ENCODE peak calls at places on chromosomes 11 and 22, in eight cellular contexts. S is COR-L47, K is mucosa of descending colon, X is adrenal gland, V is Right ventricle myocardium superior, O is A549, G is H9, Q is NCI-H526. U is an unnamed sample.

GRCh38 chr11:41947392-41947791 is 487.9 kb upstream of the LRRC4C start:
- DNase-seq in S (no peak), Q (no peak), K (no peak), V (no peak), G (no peak), O (no peak), X (no peak), U (no peak)

GRCh38 chr11:71188886-71189767 is 63.2 kb downstream of the SHANK2 start:
- DNase-seq in G (no peak), O (no peak), K (no peak), S (no peak), V (no peak), X (no peak), Q (no peak), U (peak; percentile 44)

GRCh38 chr11:46392421-46393230 is 1.1 kb upstream of the CHRM4 start:
- DNase-seq in V (peak; percentile 91), K (peak; percentile 92), S (no peak), O (peak; percentile 87), X (peak; percentile 91), G (peak; percentile 92), Q (peak; percentile 75), U (peak; percentile 96)

GRCh38 chr11:10076458-10077141 is 217.4 kb downstream of the SBF2 start:
- DNase-seq in S (no peak), X (peak; percentile 42), K (peak; percentile 36), O (peak; percentile 10), G (peak; percentile 77), V (peak; percentile 86), Q (peak; percentile 50), U (peak; percentile 81)

GRCh38 chr11:17446482-17446881 is 30.2 kb downstream of the ABCC8 start:
- DNase-seq in Q (no peak), V (no peak), S (no peak), X (no peak), K (no peak), G (no peak), O (no peak), U (no peak)

GRCh38 chr22:46424496-46424895 is 89.0 kb downstream of the TRMU start:
- DNase-seq in S (no peak), K (no peak), G (no peak), Q (no peak), V (no peak), O (no peak), X (no peak), U (no peak)

GRCh38 chr11:99795999-99796398 is 775.2 kb downstream of the CNTN5 start:
- DNase-seq in V (no peak), O (no peak), S (no peak), X (no peak), K (no peak), G (no peak), Q (no peak), U (no peak)

GRCh38 chr11:114134870-114135269 is 75.4 kb downstream of the ZBTB16 start:
- DNase-seq in S (no peak), G (no peak), X (no peak), K (no peak), Q (no peak), V (no peak), O (no peak), U (no peak)

GRCh38 chr11:110297726-110298297 is 1.4 kb upstream of the RDX start:
- DNase-seq in X (no peak), Q (peak; percentile 47), K (no peak), V (no peak), O (no peak), S (no peak), G (no peak), U (no peak)

GRCh38 chr11:45078236-45079074 is 68.0 kb upstream of the PRDM11 start:
- DNase-seq in G (no peak), X (no peak), Q (no peak), K (no peak), S (no peak), O (no peak), V (no peak), U (no peak)